ENCODE peak calls at places on chromosomes 3 and 15, in six cellular contexts. D, J, W, O, L and H are unnamed samples.

GRCh38 chr3:15726043-15726442 is 71.7 kb downstream of the ANKRD28 start:
- DNase-seq in J (no peak), W (no peak), D (no peak), O (no peak), L (no peak), H (no peak)

GRCh38 chr15:52855157-52855556 is 65.0 kb upstream of the ONECUT1 start:
- DNase-seq in L (no peak), J (no peak), D (no peak), W (no peak), O (no peak), H (no peak)

GRCh38 chr3:141306922-141307321 is 61.4 kb upstream of the ZBTB38 start:
- DNase-seq in J (no peak), L (no peak), W (no peak), D (no peak), O (peak; percentile 59), H (no peak)

GRCh38 chr3:33889394-33890039 is 91.1 kb downstream of the PDCD6IP start:
- DNase-seq in J (no peak), W (no peak), D (no peak), O (no peak), L (no peak), H (no peak)

GRCh38 chr3:163476179-163476578 is 1602.1 kb downstream of the SI start:
- DNase-seq in L (no peak), O (no peak), W (no peak), D (no peak), J (peak; percentile 6), H (no peak)

GRCh38 chr3:166527325-166527724 is 690.1 kb upstream of the BCHE start:
- DNase-seq in L (no peak), J (no peak), D (no peak), W (no peak), O (no peak), H (no peak)

GRCh38 chr15:69914960-69915359 is 182.8 kb downstream of the TLE3 start:
- DNase-seq in D (no peak), L (no peak), J (peak; percentile 33), O (no peak), W (no peak), H (no peak)

GRCh38 chr3:161332792-161333191 is 38.5 kb downstream of the SPTSSB start:
- DNase-seq in J (no peak), W (no peak), O (no peak), L (no peak), D (no peak), H (no peak)

GRCh38 chr3:179716811-179717210 is 64.0 kb downstream of the USP13 start:
- DNase-seq in W (no peak), L (no peak), O (no peak), D (no peak), J (no peak), H (peak; percentile 45)

GRCh38 chr3:193910886-193911738 is 224.8 kb upstream of the HES1 start:
- DNase-seq in D (peak; percentile 51), O (no peak), L (no peak), W (no peak), J (no peak), H (no peak)

GRCh38 chr15:92077353-92078080 is 224.0 kb downstream of the SLCO3A1 start:
- DNase-seq in W (peak; percentile 31), D (peak; percentile 70), O (peak; percentile 73), J (peak; percentile 35), L (peak; percentile 63), H (peak; percentile 45)

GRCh38 chr3:123289336-123290106 is 87.8 kb downstream of the SEC22A start:
- DNase-seq in L (no peak), W (no peak), J (no peak), D (no peak), O (no peak), H (no peak)

GRCh38 chr3:194395201-194395600 is 3.9 kb downstream of the GP5 start:
- DNase-seq in D (no peak), O (no peak), L (no peak), W (no peak), J (peak; percentile 72), H (no peak)

GRCh38 chr3:151556591-151556990 is 95.7 kb upstream of the IGSF10 start:
- DNase-seq in L (no peak), O (no peak), W (no peak), D (no peak), J (no peak), H (no peak)

GRCh38 chr15:28021281-28022039 is 77.7 kb downstream of the OCA2 start:
- DNase-seq in D (peak; percentile 72), L (peak; percentile 25), O (no peak), J (peak; percentile 90), W (peak; percentile 29), H (peak; percentile 15)

GRCh38 chr3:38604246-38604645 is 45.2 kb downstream of the SCN5A start:
- DNase-seq in W (no peak), D (peak; percentile 13), J (no peak), O (no peak), L (no peak), H (no peak)

GRCh38 chr3:143016321-143016972 is 15.1 kb downstream of the U2SURP start:
- DNase-seq in D (no peak), L (no peak), W (no peak), O (no peak), J (no peak), H (no peak)

GRCh38 chr3:197692641-197693040 is 44.1 kb downstream of the RUBCN start:
- DNase-seq in O (no peak), W (no peak), D (no peak), L (no peak), J (no peak), H (no peak)

GRCh38 chr3:59820352-59820934 is 770.6 kb upstream of the CFAP20DC start:
- DNase-seq in W (no peak), L (no peak), J (no peak), D (no peak), O (no peak), H (peak; percentile 12)

GRCh38 chr3:112671930-112672715 is 31.2 kb upstream of the CCDC80 start:
- DNase-seq in O (peak; percentile 23), D (no peak), J (no peak), W (no peak), L (no peak), H (peak; percentile 19)

GRCh38 chr15:62624541-62625399 is 417.8 kb upstream of the TPM1 start:
- DNase-seq in O (no peak), L (no peak), W (peak; percentile 17), J (no peak), D (no peak), H (no peak)

GRCh38 chr3:185959609-185960517 is 22.0 kb upstream of the TRA2B start:
- DNase-seq in L (no peak), D (no peak), J (no peak), O (no peak), W (no peak), H (peak; percentile 51)

GRCh38 chr3:146561879-146562278 is 17.5 kb upstream of the PLSCR1 start:
- DNase-seq in O (no peak), J (no peak), D (no peak), L (no peak), W (no peak), H (no peak)

GRCh38 chr3:110710605-110711004 is 361.0 kb upstream of the NECTIN3 start:
- DNase-seq in O (no peak), J (no peak), W (no peak), D (no peak), L (no peak), H (no peak)

GRCh38 chr3:54891540-54891897 is 36.3 kb downstream of the LRTM1 start:
- DNase-seq in O (no peak), D (peak; percentile 73), J (peak; percentile 41), W (peak; percentile 92), L (peak; percentile 74), H (peak; percentile 90)

GRCh38 chr3:55519016-55519415 is 31.9 kb upstream of the WNT5A start:
- DNase-seq in W (no peak), D (no peak), J (no peak), O (no peak), L (no peak), H (no peak)

GRCh38 chr3:186121968-186122367 is 13.1 kb upstream of the ETV5 start:
- DNase-seq in J (no peak), W (no peak), O (no peak), L (no peak), D (peak; percentile 51), H (no peak)

GRCh38 chr3:141998674-141999290 is 122.3 kb downstream of the ATP1B3 start:
- DNase-seq in D (no peak), O (no peak), W (no peak), J (peak; percentile 2), L (no peak), H (no peak)